ENCODE peak calls at places on chromosomes 7 and 10, in nine cellular contexts. One of them, this sample, is unnamed.

GRCh38 chr10:117968354-117969182 is 78.2 kb downstream of the RAB11FIP2 start:
- DNase-seq in activated T-cell treated with anti-CD3 and anti-CD28 coated beads, Interleukin-2, amount 50 U/mL, for 72 hours: no peak
- DNase-seq in amniotic stem cell: no peak
- DNase-seq in mucosa of descending colon: no peak
- DNase-seq in CD8-positive, alpha-beta memory T cell: no peak
- DNase-seq in HL-60: no peak
- DNase-seq in fibroblast of the aortic adventitia: no peak
- DNase-seq in CD8-positive, alpha-beta T cell: no peak
- DNase-seq in fibroblast of lung: no peak
- DNase-seq in this sample: no peak

GRCh38 chr7:19519443-19519977 is 189.3 kb downstream of the POLR1F start:
- DNase-seq in CD8-positive, alpha-beta memory T cell: no peak
- DNase-seq in mucosa of descending colon: no peak
- DNase-seq in HL-60: no peak
- DNase-seq in CD8-positive, alpha-beta T cell: no peak
- DNase-seq in fibroblast of the aortic adventitia: no peak
- DNase-seq in fibroblast of lung: peak
- DNase-seq in amniotic stem cell: no peak
- DNase-seq in activated T-cell treated with anti-CD3 and anti-CD28 coated beads, Interleukin-2, amount 50 U/mL, for 72 hours: no peak
- DNase-seq in this sample: no peak

GRCh38 chr10:24234784-24235183 is 25.8 kb downstream of the KIAA1217 start:
- DNase-seq in fibroblast of the aortic adventitia: no peak
- DNase-seq in amniotic stem cell: no peak
- DNase-seq in CD8-positive, alpha-beta memory T cell: no peak
- DNase-seq in activated T-cell treated with anti-CD3 and anti-CD28 coated beads, Interleukin-2, amount 50 U/mL, for 72 hours: no peak
- DNase-seq in HL-60: no peak
- DNase-seq in fibroblast of lung: no peak
- DNase-seq in CD8-positive, alpha-beta T cell: no peak
- DNase-seq in mucosa of descending colon: no peak
- DNase-seq in this sample: no peak

GRCh38 chr10:93851169-93851568 is 42.6 kb upstream of the SLC35G1 start:
- DNase-seq in activated T-cell treated with anti-CD3 and anti-CD28 coated beads, Interleukin-2, amount 50 U/mL, for 72 hours: no peak
- DNase-seq in mucosa of descending colon: no peak
- DNase-seq in fibroblast of the aortic adventitia: no peak
- DNase-seq in CD8-positive, alpha-beta memory T cell: no peak
- DNase-seq in CD8-positive, alpha-beta T cell: no peak
- DNase-seq in HL-60: no peak
- DNase-seq in amniotic stem cell: no peak
- DNase-seq in fibroblast of lung: no peak
- DNase-seq in this sample: no peak

GRCh38 chr7:151923097-151923876 is 33.0 kb upstream of the GALNTL5 start:
- DNase-seq in amniotic stem cell: no peak
- DNase-seq in CD8-positive, alpha-beta T cell: no peak
- DNase-seq in mucosa of descending colon: no peak
- DNase-seq in HL-60: peak
- DNase-seq in fibroblast of lung: no peak
- DNase-seq in fibroblast of the aortic adventitia: peak
- DNase-seq in activated T-cell treated with anti-CD3 and anti-CD28 coated beads, Interleukin-2, amount 50 U/mL, for 72 hours: no peak
- DNase-seq in CD8-positive, alpha-beta memory T cell: no peak
- DNase-seq in this sample: peak

GRCh38 chr7:45159296-45159695 is 1.7 kb downstream of the RAMP3 start:
- DNase-seq in CD8-positive, alpha-beta memory T cell: no peak
- DNase-seq in CD8-positive, alpha-beta T cell: no peak
- DNase-seq in mucosa of descending colon: no peak
- DNase-seq in activated T-cell treated with anti-CD3 and anti-CD28 coated beads, Interleukin-2, amount 50 U/mL, for 72 hours: no peak
- DNase-seq in fibroblast of the aortic adventitia: no peak
- DNase-seq in fibroblast of lung: no peak
- DNase-seq in amniotic stem cell: no peak
- DNase-seq in HL-60: no peak
- DNase-seq in this sample: no peak

GRCh38 chr10:22700489-22700888 is 13.9 kb downstream of the PIP4K2A start:
- DNase-seq in CD8-positive, alpha-beta T cell: no peak
- DNase-seq in activated T-cell treated with anti-CD3 and anti-CD28 coated beads, Interleukin-2, amount 50 U/mL, for 72 hours: no peak
- DNase-seq in fibroblast of lung: no peak
- DNase-seq in mucosa of descending colon: no peak
- DNase-seq in fibroblast of the aortic adventitia: no peak
- DNase-seq in HL-60: no peak
- DNase-seq in amniotic stem cell: no peak
- DNase-seq in CD8-positive, alpha-beta memory T cell: no peak
- DNase-seq in this sample: no peak

GRCh38 chr7:85705076-85705475 is 518.2 kb upstream of the SEMA3D start:
- DNase-seq in CD8-positive, alpha-beta T cell: no peak
- DNase-seq in fibroblast of lung: peak
- DNase-seq in HL-60: no peak
- DNase-seq in CD8-positive, alpha-beta memory T cell: no peak
- DNase-seq in amniotic stem cell: no peak
- DNase-seq in fibroblast of the aortic adventitia: no peak
- DNase-seq in activated T-cell treated with anti-CD3 and anti-CD28 coated beads, Interleukin-2, amount 50 U/mL, for 72 hours: no peak
- DNase-seq in mucosa of descending colon: no peak
- DNase-seq in this sample: no peak

GRCh38 chr10:109647627-109648026 is 275.7 kb downstream of the XPNPEP1 start:
- DNase-seq in amniotic stem cell: no peak
- DNase-seq in CD8-positive, alpha-beta memory T cell: no peak
- DNase-seq in fibroblast of lung: no peak
- DNase-seq in mucosa of descending colon: peak
- DNase-seq in CD8-positive, alpha-beta T cell: no peak
- DNase-seq in fibroblast of the aortic adventitia: no peak
- DNase-seq in HL-60: no peak
- DNase-seq in activated T-cell treated with anti-CD3 and anti-CD28 coated beads, Interleukin-2, amount 50 U/mL, for 72 hours: no peak
- DNase-seq in this sample: no peak

GRCh38 chr7:25424113-25424512 is 195.8 kb upstream of the NPVF start:
- DNase-seq in HL-60: no peak
- DNase-seq in CD8-positive, alpha-beta memory T cell: no peak
- DNase-seq in fibroblast of lung: no peak
- DNase-seq in CD8-positive, alpha-beta T cell: no peak
- DNase-seq in fibroblast of the aortic adventitia: no peak
- DNase-seq in activated T-cell treated with anti-CD3 and anti-CD28 coated beads, Interleukin-2, amount 50 U/mL, for 72 hours: no peak
- DNase-seq in mucosa of descending colon: no peak
- DNase-seq in amniotic stem cell: no peak
- DNase-seq in this sample: no peak

GRCh38 chr10:3803295-3803883 is 18.4 kb upstream of the KLF6 start:
- DNase-seq in CD8-positive, alpha-beta memory T cell: no peak
- DNase-seq in HL-60: peak
- DNase-seq in fibroblast of lung: peak
- DNase-seq in activated T-cell treated with anti-CD3 and anti-CD28 coated beads, Interleukin-2, amount 50 U/mL, for 72 hours: peak
- DNase-seq in CD8-positive, alpha-beta T cell: no peak
- DNase-seq in fibroblast of the aortic adventitia: no peak
- DNase-seq in amniotic stem cell: no peak
- DNase-seq in mucosa of descending colon: no peak
- DNase-seq in this sample: no peak

GRCh38 chr7:42628021-42628420 is 283.8 kb downstream of the C7orf25 start:
- DNase-seq in CD8-positive, alpha-beta T cell: no peak
- DNase-seq in mucosa of descending colon: no peak
- DNase-seq in HL-60: no peak
- DNase-seq in fibroblast of lung: no peak
- DNase-seq in amniotic stem cell: no peak
- DNase-seq in activated T-cell treated with anti-CD3 and anti-CD28 coated beads, Interleukin-2, amount 50 U/mL, for 72 hours: no peak
- DNase-seq in CD8-positive, alpha-beta memory T cell: no peak
- DNase-seq in fibroblast of the aortic adventitia: no peak
- DNase-seq in this sample: no peak

GRCh38 chr7:128035712-128036111 is 4.5 kb upstream of the LRRC4 start:
- DNase-seq in fibroblast of lung: peak
- DNase-seq in activated T-cell treated with anti-CD3 and anti-CD28 coated beads, Interleukin-2, amount 50 U/mL, for 72 hours: no peak
- DNase-seq in amniotic stem cell: no peak
- DNase-seq in HL-60: peak
- DNase-seq in CD8-positive, alpha-beta T cell: no peak
- DNase-seq in mucosa of descending colon: no peak
- DNase-seq in CD8-positive, alpha-beta memory T cell: no peak
- DNase-seq in fibroblast of the aortic adventitia: peak
- DNase-seq in this sample: no peak

GRCh38 chr7:44912775-44913347 is 27.5 kb upstream of the PURB start:
- DNase-seq in activated T-cell treated with anti-CD3 and anti-CD28 coated beads, Interleukin-2, amount 50 U/mL, for 72 hours: no peak
- DNase-seq in fibroblast of the aortic adventitia: no peak
- DNase-seq in CD8-positive, alpha-beta T cell: no peak
- DNase-seq in fibroblast of lung: no peak
- DNase-seq in amniotic stem cell: no peak
- DNase-seq in mucosa of descending colon: no peak
- DNase-seq in CD8-positive, alpha-beta memory T cell: no peak
- DNase-seq in HL-60: no peak
- DNase-seq in this sample: peak

GRCh38 chr7:74518654-74519053 is 64.9 kb downstream of the GTF2IRD1 start:
- DNase-seq in CD8-positive, alpha-beta T cell: no peak
- DNase-seq in fibroblast of lung: no peak
- DNase-seq in mucosa of descending colon: no peak
- DNase-seq in amniotic stem cell: no peak
- DNase-seq in fibroblast of the aortic adventitia: no peak
- DNase-seq in CD8-positive, alpha-beta memory T cell: no peak
- DNase-seq in HL-60: no peak
- DNase-seq in activated T-cell treated with anti-CD3 and anti-CD28 coated beads, Interleukin-2, amount 50 U/mL, for 72 hours: no peak
- DNase-seq in this sample: no peak

GRCh38 chr10:59036311-59037017 is 140.0 kb upstream of the PHYHIPL start:
- DNase-seq in fibroblast of the aortic adventitia: no peak
- DNase-seq in HL-60: no peak
- DNase-seq in CD8-positive, alpha-beta memory T cell: no peak
- DNase-seq in CD8-positive, alpha-beta T cell: no peak
- DNase-seq in activated T-cell treated with anti-CD3 and anti-CD28 coated beads, Interleukin-2, amount 50 U/mL, for 72 hours: no peak
- DNase-seq in amniotic stem cell: no peak
- DNase-seq in mucosa of descending colon: no peak
- DNase-seq in fibroblast of lung: no peak
- DNase-seq in this sample: no peak

GRCh38 chr10:13614530-13615332 is 28.0 kb downstream of the PRPF18 start:
- DNase-seq in fibroblast of lung: peak
- DNase-seq in CD8-positive, alpha-beta memory T cell: no peak
- DNase-seq in activated T-cell treated with anti-CD3 and anti-CD28 coated beads, Interleukin-2, amount 50 U/mL, for 72 hours: no peak
- DNase-seq in mucosa of descending colon: no peak
- DNase-seq in HL-60: no peak
- DNase-seq in CD8-positive, alpha-beta T cell: no peak
- DNase-seq in amniotic stem cell: peak
- DNase-seq in fibroblast of the aortic adventitia: peak
- DNase-seq in this sample: no peak

GRCh38 chr7:16743207-16743606 is 10.3 kb upstream of the TSPAN13 start:
- DNase-seq in HL-60: no peak
- DNase-seq in fibroblast of the aortic adventitia: peak
- DNase-seq in mucosa of descending colon: no peak
- DNase-seq in activated T-cell treated with anti-CD3 and anti-CD28 coated beads, Interleukin-2, amount 50 U/mL, for 72 hours: no peak
- DNase-seq in amniotic stem cell: no peak
- DNase-seq in fibroblast of lung: peak
- DNase-seq in CD8-positive, alpha-beta T cell: no peak
- DNase-seq in CD8-positive, alpha-beta memory T cell: no peak
- DNase-seq in this sample: no peak

GRCh38 chr10:13788701-13789447 is 202.1 kb downstream of the PRPF18 start:
- DNase-seq in fibroblast of the aortic adventitia: peak
- DNase-seq in HL-60: no peak
- DNase-seq in fibroblast of lung: peak
- DNase-seq in CD8-positive, alpha-beta memory T cell: no peak
- DNase-seq in CD8-positive, alpha-beta T cell: no peak
- DNase-seq in mucosa of descending colon: peak
- DNase-seq in amniotic stem cell: no peak
- DNase-seq in activated T-cell treated with anti-CD3 and anti-CD28 coated beads, Interleukin-2, amount 50 U/mL, for 72 hours: no peak
- DNase-seq in this sample: peak

GRCh38 chr10:25675615-25676014 is 258.4 kb upstream of the MYO3A start:
- DNase-seq in amniotic stem cell: no peak
- DNase-seq in HL-60: no peak
- DNase-seq in activated T-cell treated with anti-CD3 and anti-CD28 coated beads, Interleukin-2, amount 50 U/mL, for 72 hours: no peak
- DNase-seq in CD8-positive, alpha-beta memory T cell: no peak
- DNase-seq in fibroblast of the aortic adventitia: no peak
- DNase-seq in mucosa of descending colon: no peak
- DNase-seq in CD8-positive, alpha-beta T cell: no peak
- DNase-seq in fibroblast of lung: no peak
- DNase-seq in this sample: no peak

GRCh38 chr7:4681922-4682620 is at the start of gene FOXK1:
- DNase-seq in mucosa of descending colon: peak
- DNase-seq in fibroblast of lung: peak
- DNase-seq in amniotic stem cell: peak
- DNase-seq in activated T-cell treated with anti-CD3 and anti-CD28 coated beads, Interleukin-2, amount 50 U/mL, for 72 hours: peak
- DNase-seq in CD8-positive, alpha-beta T cell: peak
- DNase-seq in HL-60: peak
- DNase-seq in fibroblast of the aortic adventitia: peak
- DNase-seq in CD8-positive, alpha-beta memory T cell: peak
- DNase-seq in this sample: peak

GRCh38 chr10:92239600-92240288 is 51.1 kb downstream of the CPEB3 start:
- DNase-seq in activated T-cell treated with anti-CD3 and anti-CD28 coated beads, Interleukin-2, amount 50 U/mL, for 72 hours: peak
- DNase-seq in mucosa of descending colon: peak
- DNase-seq in HL-60: peak
- DNase-seq in amniotic stem cell: no peak
- DNase-seq in CD8-positive, alpha-beta T cell: peak
- DNase-seq in fibroblast of the aortic adventitia: peak
- DNase-seq in fibroblast of lung: peak
- DNase-seq in CD8-positive, alpha-beta memory T cell: peak
- DNase-seq in this sample: peak

GRCh38 chr7:23759556-23760391 is 49.8 kb downstream of the STK31 start:
- DNase-seq in fibroblast of lung: peak
- DNase-seq in CD8-positive, alpha-beta memory T cell: no peak
- DNase-seq in activated T-cell treated with anti-CD3 and anti-CD28 coated beads, Interleukin-2, amount 50 U/mL, for 72 hours: no peak
- DNase-seq in mucosa of descending colon: peak
- DNase-seq in amniotic stem cell: no peak
- DNase-seq in HL-60: no peak
- DNase-seq in CD8-positive, alpha-beta T cell: no peak
- DNase-seq in fibroblast of the aortic adventitia: peak
- DNase-seq in this sample: peak

GRCh38 chr10:127872011-127872741 is 20.6 kb downstream of the CLRN3 start:
- DNase-seq in amniotic stem cell: no peak
- DNase-seq in CD8-positive, alpha-beta memory T cell: no peak
- DNase-seq in fibroblast of the aortic adventitia: peak
- DNase-seq in fibroblast of lung: peak
- DNase-seq in mucosa of descending colon: no peak
- DNase-seq in CD8-positive, alpha-beta T cell: no peak
- DNase-seq in HL-60: no peak
- DNase-seq in activated T-cell treated with anti-CD3 and anti-CD28 coated beads, Interleukin-2, amount 50 U/mL, for 72 hours: no peak
- DNase-seq in this sample: no peak

GRCh38 chr10:90326498-90327267 is 531.2 kb downstream of the HTR7 start:
- DNase-seq in mucosa of descending colon: no peak
- DNase-seq in amniotic stem cell: no peak
- DNase-seq in fibroblast of lung: peak
- DNase-seq in CD8-positive, alpha-beta memory T cell: no peak
- DNase-seq in CD8-positive, alpha-beta T cell: no peak
- DNase-seq in fibroblast of the aortic adventitia: peak
- DNase-seq in activated T-cell treated with anti-CD3 and anti-CD28 coated beads, Interleukin-2, amount 50 U/mL, for 72 hours: no peak
- DNase-seq in HL-60: no peak
- DNase-seq in this sample: no peak

GRCh38 chr7:98250789-98251188 is 1.2 kb downstream of the TECPR1 start:
- DNase-seq in CD8-positive, alpha-beta memory T cell: peak
- DNase-seq in amniotic stem cell: no peak
- DNase-seq in activated T-cell treated with anti-CD3 and anti-CD28 coated beads, Interleukin-2, amount 50 U/mL, for 72 hours: peak
- DNase-seq in fibroblast of the aortic adventitia: no peak
- DNase-seq in CD8-positive, alpha-beta T cell: peak
- DNase-seq in mucosa of descending colon: peak
- DNase-seq in fibroblast of lung: no peak
- DNase-seq in HL-60: peak
- DNase-seq in this sample: no peak